ENCODE peak calls at places on chromosomes 6 and 20, in seven cellular contexts. Y is central memory CD4-positive, alpha-beta T cell; P is activated CD4-positive, alpha-beta T cell treated with anti-CD3 and anti-CD28 coated beads for 4 hours; Z is cerebellum; B is neural progenitor cell; L is tibial nerve; U is stimulated activated CD4-positive, alpha-beta T cell treated with anti-CD3 and anti-CD28 coated beads, Interleukin-15, amount 100 ng/mL, for 24 hours. K is an unnamed sample.

GRCh38 chr6:39156763-39157162 is 41.8 kb upstream of the SAYSD1 start:
- DNase-seq in Y (no peak), P (no peak), Z (no peak), B (no peak), L (no peak), U (no peak), K (no peak)

GRCh38 chr6:137728386-137729349 is 138.4 kb upstream of the TNFAIP3 start:
- DNase-seq in Y (no peak), P (no peak), Z (no peak), B (peak), L (no peak), U (no peak), K (no peak)

GRCh38 chr6:30074331-30075093 is 1.1 kb downstream of the RNF39 start:
- DNase-seq in Y (no peak), P (no peak), Z (no peak), B (peak), L (no peak), U (peak), K (no peak)

GRCh38 chr20:43015566-43015965 is 174.1 kb downstream of the PTPRT start:
- DNase-seq in Y (no peak), P (no peak), Z (no peak), B (no peak), L (no peak), U (no peak), K (no peak)

GRCh38 chr6:90261801-90262200 is 34.8 kb downstream of the BACH2 start:
- DNase-seq in Y (no peak), P (no peak), Z (no peak), B (no peak), L (no peak), U (no peak), K (no peak)

GRCh38 chr6:145731432-145731831 is 3.9 kb downstream of the EPM2A start:
- DNase-seq in Y (no peak), P (peak), Z (no peak), B (no peak), L (no peak), U (peak), K (no peak)

GRCh38 chr6:149318581-149319286 is 1.2 kb downstream of the TAB2 start:
- DNase-seq in Y (peak), P (no peak), Z (no peak), B (peak), L (no peak), U (peak), K (no peak)

GRCh38 chr20:1225729-1226313 is at the start of gene RAD21L1:
- DNase-seq in Y (peak), P (peak), Z (peak), B (peak), L (peak), U (peak), K (no peak)

GRCh38 chr6:139967497-139967896 is 593.0 kb upstream of the CITED2 start:
- DNase-seq in Y (no peak), P (no peak), Z (no peak), B (no peak), L (no peak), U (no peak), K (no peak)